ENCODE peak calls at places on chromosomes 5 and 9, in eight cellular contexts. One of them, this sample, is unnamed.

GRCh38 chr5:176741566-176742211 is 68.7 kb upstream of the UNC5A start:
- DNase-seq in glutamatergic neuron: no peak
- DNase-seq in nephron progenitor cell: no peak
- DNase-seq in uterus: no peak
- DNase-seq in cardiac muscle cell: no peak
- DNase-seq in GM06990: no peak
- DNase-seq in AG09309: no peak
- DNase-seq in kidney epithelial cell: no peak
- DNase-seq in this sample: no peak

GRCh38 chr9:91395106-91395552 is 28.5 kb downstream of the NFIL3 start:
- DNase-seq in glutamatergic neuron: no peak
- DNase-seq in nephron progenitor cell: no peak
- DNase-seq in uterus: no peak
- DNase-seq in cardiac muscle cell: peak; percentile 83
- DNase-seq in GM06990: no peak
- DNase-seq in AG09309: no peak
- DNase-seq in kidney epithelial cell: no peak
- DNase-seq in this sample: no peak

GRCh38 chr5:133357758-133358157 is 254.6 kb downstream of the FSTL4 start:
- DNase-seq in glutamatergic neuron: no peak
- DNase-seq in nephron progenitor cell: no peak
- DNase-seq in uterus: no peak
- DNase-seq in cardiac muscle cell: no peak
- DNase-seq in GM06990: no peak
- DNase-seq in AG09309: no peak
- DNase-seq in kidney epithelial cell: no peak
- DNase-seq in this sample: no peak

GRCh38 chr5:163968651-163969050 is 463.2 kb downstream of the MAT2B start:
- DNase-seq in glutamatergic neuron: no peak
- DNase-seq in nephron progenitor cell: no peak
- DNase-seq in uterus: no peak
- DNase-seq in cardiac muscle cell: no peak
- DNase-seq in GM06990: no peak
- DNase-seq in AG09309: no peak
- DNase-seq in kidney epithelial cell: no peak
- DNase-seq in this sample: no peak

GRCh38 chr5:84384604-84385575 is at the start of gene EDIL3:
- DNase-seq in glutamatergic neuron: peak; percentile 77
- DNase-seq in nephron progenitor cell: peak; percentile 82
- DNase-seq in uterus: peak; percentile 39
- DNase-seq in cardiac muscle cell: peak; percentile 75
- DNase-seq in GM06990: peak; percentile 1
- DNase-seq in AG09309: no peak
- DNase-seq in kidney epithelial cell: no peak
- DNase-seq in this sample: peak; percentile 53

GRCh38 chr9:135711411-135711810 is 9.4 kb downstream of the KCNT1 start:
- DNase-seq in glutamatergic neuron: no peak
- DNase-seq in nephron progenitor cell: no peak
- DNase-seq in uterus: no peak
- DNase-seq in cardiac muscle cell: no peak
- DNase-seq in GM06990: no peak
- DNase-seq in AG09309: no peak
- DNase-seq in kidney epithelial cell: no peak
- DNase-seq in this sample: no peak

GRCh38 chr9:78577507-78577906 is 280.6 kb downstream of the PSAT1 start:
- DNase-seq in glutamatergic neuron: no peak
- DNase-seq in nephron progenitor cell: no peak
- DNase-seq in uterus: no peak
- DNase-seq in cardiac muscle cell: no peak
- DNase-seq in GM06990: no peak
- DNase-seq in AG09309: no peak
- DNase-seq in kidney epithelial cell: no peak
- DNase-seq in this sample: no peak

GRCh38 chr9:107484117-107484723 is 5.3 kb downstream of the KLF4 start:
- DNase-seq in glutamatergic neuron: no peak
- DNase-seq in nephron progenitor cell: no peak
- DNase-seq in uterus: no peak
- DNase-seq in cardiac muscle cell: peak; percentile 90
- DNase-seq in GM06990: no peak
- DNase-seq in AG09309: peak; percentile 66
- DNase-seq in kidney epithelial cell: no peak
- DNase-seq in this sample: peak; percentile 18

GRCh38 chr5:124860271-124860670 is 113.8 kb upstream of the ZNF608 start:
- DNase-seq in glutamatergic neuron: no peak
- DNase-seq in nephron progenitor cell: no peak
- DNase-seq in uterus: no peak
- DNase-seq in cardiac muscle cell: no peak
- DNase-seq in GM06990: no peak
- DNase-seq in AG09309: no peak
- DNase-seq in kidney epithelial cell: no peak
- DNase-seq in this sample: no peak

GRCh38 chr5:134153241-134153640 is 23.5 kb downstream of the SKP1 start:
- DNase-seq in glutamatergic neuron: no peak
- DNase-seq in nephron progenitor cell: no peak
- DNase-seq in uterus: no peak
- DNase-seq in cardiac muscle cell: no peak
- DNase-seq in GM06990: no peak
- DNase-seq in AG09309: no peak
- DNase-seq in kidney epithelial cell: no peak
- DNase-seq in this sample: no peak

GRCh38 chr5:109558952-109559351 is 130.8 kb upstream of the MAN2A1 start:
- DNase-seq in glutamatergic neuron: no peak
- DNase-seq in nephron progenitor cell: no peak
- DNase-seq in uterus: no peak
- DNase-seq in cardiac muscle cell: peak; percentile 11
- DNase-seq in GM06990: no peak
- DNase-seq in AG09309: no peak
- DNase-seq in kidney epithelial cell: no peak
- DNase-seq in this sample: no peak

GRCh38 chr9:129570450-129571297 is 50.2 kb downstream of the C9orf50 start:
- DNase-seq in glutamatergic neuron: no peak
- DNase-seq in nephron progenitor cell: no peak
- DNase-seq in uterus: peak; percentile 78
- DNase-seq in cardiac muscle cell: peak; percentile 87
- DNase-seq in GM06990: no peak
- DNase-seq in AG09309: peak; percentile 78
- DNase-seq in kidney epithelial cell: no peak
- DNase-seq in this sample: no peak

GRCh38 chr9:94533155-94533554 is 21.7 kb upstream of the PCAT7 start:
- DNase-seq in glutamatergic neuron: no peak
- DNase-seq in nephron progenitor cell: no peak
- DNase-seq in uterus: no peak
- DNase-seq in cardiac muscle cell: no peak
- DNase-seq in GM06990: no peak
- DNase-seq in AG09309: no peak
- DNase-seq in kidney epithelial cell: no peak
- DNase-seq in this sample: no peak

GRCh38 chr5:178786424-178786823 is 56.0 kb upstream of the ZNF354A start:
- DNase-seq in glutamatergic neuron: no peak
- DNase-seq in nephron progenitor cell: no peak
- DNase-seq in uterus: no peak
- DNase-seq in cardiac muscle cell: no peak
- DNase-seq in GM06990: no peak
- DNase-seq in AG09309: no peak
- DNase-seq in kidney epithelial cell: no peak
- DNase-seq in this sample: no peak

GRCh38 chr9:38198140-38198539 is 129.1 kb upstream of the SHB start:
- DNase-seq in glutamatergic neuron: no peak
- DNase-seq in nephron progenitor cell: no peak
- DNase-seq in uterus: no peak
- DNase-seq in cardiac muscle cell: no peak
- DNase-seq in GM06990: no peak
- DNase-seq in AG09309: no peak
- DNase-seq in kidney epithelial cell: no peak
- DNase-seq in this sample: no peak

GRCh38 chr5:174307031-174307408 is 261.5 kb downstream of the NSG2 start:
- DNase-seq in glutamatergic neuron: peak; percentile 45
- DNase-seq in nephron progenitor cell: no peak
- DNase-seq in uterus: no peak
- DNase-seq in cardiac muscle cell: no peak
- DNase-seq in GM06990: no peak
- DNase-seq in AG09309: no peak
- DNase-seq in kidney epithelial cell: no peak
- DNase-seq in this sample: no peak

GRCh38 chr5:104179057-104179456 is 616.5 kb upstream of the NUDT12 start:
- DNase-seq in glutamatergic neuron: no peak
- DNase-seq in nephron progenitor cell: peak; percentile 3
- DNase-seq in uterus: no peak
- DNase-seq in cardiac muscle cell: peak; percentile 66
- DNase-seq in GM06990: no peak
- DNase-seq in AG09309: peak; percentile 14
- DNase-seq in kidney epithelial cell: no peak
- DNase-seq in this sample: no peak
- TF ChIP-seq CTCF in glutamatergic neuron: peak; percentile 58
- TF ChIP-seq CTCF in nephron progenitor cell: no peak
- TF ChIP-seq CTCF in uterus: no peak
- TF ChIP-seq CTCF in cardiac muscle cell: peak; percentile 45
- TF ChIP-seq CTCF in GM06990: peak; percentile 51
- TF ChIP-seq CTCF in AG09309: peak; percentile 47
- TF ChIP-seq CTCF in kidney epithelial cell: peak; percentile 26
- TF ChIP-seq CTCF in this sample: peak; percentile 52

DNA sequence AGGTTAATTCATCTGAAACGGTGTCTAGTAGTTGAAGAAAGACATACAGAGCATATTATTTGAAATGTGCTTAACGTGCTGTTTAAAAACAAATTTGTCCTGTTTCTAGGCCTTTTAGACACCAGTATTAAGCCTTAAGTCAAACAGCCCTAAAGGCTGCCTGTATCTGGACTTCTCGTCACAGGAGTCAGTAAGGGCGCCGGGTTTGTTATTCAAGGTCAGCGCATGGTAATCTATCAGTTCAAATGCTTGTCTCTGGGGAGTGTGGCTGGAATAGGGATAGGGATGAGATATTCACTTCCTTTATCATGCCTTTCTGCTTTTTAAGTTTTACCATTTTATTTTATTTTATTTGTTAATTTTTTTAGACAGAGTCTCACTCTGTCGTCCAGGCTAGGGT is 9.4 kb upstream of the CNOT6 start:
- DNase-seq in glutamatergic neuron: no peak
- DNase-seq in nephron progenitor cell: no peak
- DNase-seq in uterus: no peak
- DNase-seq in cardiac muscle cell: no peak
- DNase-seq in GM06990: no peak
- DNase-seq in AG09309: no peak
- DNase-seq in kidney epithelial cell: no peak
- DNase-seq in this sample: no peak
- TF ChIP-seq CTCF in glutamatergic neuron: no peak
- TF ChIP-seq CTCF in nephron progenitor cell: no peak
- TF ChIP-seq CTCF in uterus: no peak
- TF ChIP-seq CTCF in cardiac muscle cell: no peak
- TF ChIP-seq CTCF in GM06990: no peak
- TF ChIP-seq CTCF in AG09309: no peak
- TF ChIP-seq CTCF in kidney epithelial cell: no peak
- TF ChIP-seq CTCF in this sample: no peak

DNA sequence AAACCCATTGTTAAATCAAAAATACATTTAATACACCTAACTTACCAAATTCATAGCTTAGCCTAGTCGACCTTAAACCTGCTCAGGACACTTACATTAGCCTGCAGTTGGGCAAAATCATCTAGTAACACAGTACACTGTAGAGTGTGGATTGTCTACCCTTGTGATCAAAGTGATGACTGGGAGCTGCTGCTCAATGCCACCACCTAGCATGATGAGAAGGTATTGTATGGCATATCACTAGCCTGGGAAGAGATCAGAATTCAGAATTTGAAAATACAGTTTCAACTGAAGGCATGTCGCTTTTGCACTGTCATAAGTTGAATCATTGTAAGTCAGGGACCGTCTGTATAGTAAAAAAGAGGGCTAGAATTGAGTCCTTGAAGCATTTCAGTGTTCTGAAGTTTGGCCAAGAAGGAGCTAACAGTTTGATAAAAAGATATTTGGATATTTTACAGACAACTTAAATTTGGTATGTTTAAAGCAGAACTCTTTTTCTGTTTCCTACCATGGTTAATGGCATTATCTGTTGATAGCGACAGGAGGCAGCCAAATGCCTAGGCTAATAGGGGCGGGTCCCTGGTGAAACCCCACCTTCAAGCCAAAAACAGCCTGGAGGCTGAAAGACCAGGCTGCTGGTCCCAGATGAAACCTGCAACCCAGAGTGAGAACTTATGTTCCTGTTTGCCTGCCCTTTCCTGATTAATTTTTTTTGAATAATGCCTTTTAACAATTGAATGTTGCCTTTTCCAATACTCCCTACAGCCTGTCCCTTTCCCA is 23.0 kb downstream of the SMIM15 start:
- DNase-seq in glutamatergic neuron: no peak
- DNase-seq in nephron progenitor cell: no peak
- DNase-seq in uterus: no peak
- DNase-seq in cardiac muscle cell: peak; percentile 7
- DNase-seq in GM06990: no peak
- DNase-seq in AG09309: no peak
- DNase-seq in kidney epithelial cell: no peak
- DNase-seq in this sample: no peak
- TF ChIP-seq CTCF in glutamatergic neuron: no peak
- TF ChIP-seq CTCF in nephron progenitor cell: no peak
- TF ChIP-seq CTCF in uterus: no peak
- TF ChIP-seq CTCF in cardiac muscle cell: peak; percentile 29
- TF ChIP-seq CTCF in GM06990: peak; percentile 40
- TF ChIP-seq CTCF in AG09309: peak; percentile 54
- TF ChIP-seq CTCF in kidney epithelial cell: peak; percentile 34
- TF ChIP-seq CTCF in this sample: peak; percentile 36

GRCh38 chr5:1846583-1846982 is 36.1 kb downstream of the IRX4 start:
- DNase-seq in glutamatergic neuron: no peak
- DNase-seq in nephron progenitor cell: no peak
- DNase-seq in uterus: no peak
- DNase-seq in cardiac muscle cell: no peak
- DNase-seq in GM06990: no peak
- DNase-seq in AG09309: no peak
- DNase-seq in kidney epithelial cell: no peak
- DNase-seq in this sample: no peak

GRCh38 chr5:1847056-1847455 is 35.7 kb downstream of the IRX4 start:
- DNase-seq in glutamatergic neuron: no peak
- DNase-seq in nephron progenitor cell: no peak
- DNase-seq in uterus: no peak
- DNase-seq in cardiac muscle cell: no peak
- DNase-seq in GM06990: no peak
- DNase-seq in AG09309: no peak
- DNase-seq in kidney epithelial cell: no peak
- DNase-seq in this sample: no peak

GRCh38 chr5:1844708-1845436 is 37.9 kb downstream of the IRX4 start:
- DNase-seq in glutamatergic neuron: no peak
- DNase-seq in nephron progenitor cell: no peak
- DNase-seq in uterus: no peak
- DNase-seq in cardiac muscle cell: no peak
- DNase-seq in GM06990: no peak
- DNase-seq in AG09309: no peak
- DNase-seq in kidney epithelial cell: no peak
- DNase-seq in this sample: no peak

GRCh38 chr5:1847611-1848010 is 35.1 kb downstream of the IRX4 start:
- DNase-seq in glutamatergic neuron: no peak
- DNase-seq in nephron progenitor cell: no peak
- DNase-seq in uterus: no peak
- DNase-seq in cardiac muscle cell: no peak
- DNase-seq in GM06990: no peak
- DNase-seq in AG09309: no peak
- DNase-seq in kidney epithelial cell: no peak
- DNase-seq in this sample: no peak

DNA sequence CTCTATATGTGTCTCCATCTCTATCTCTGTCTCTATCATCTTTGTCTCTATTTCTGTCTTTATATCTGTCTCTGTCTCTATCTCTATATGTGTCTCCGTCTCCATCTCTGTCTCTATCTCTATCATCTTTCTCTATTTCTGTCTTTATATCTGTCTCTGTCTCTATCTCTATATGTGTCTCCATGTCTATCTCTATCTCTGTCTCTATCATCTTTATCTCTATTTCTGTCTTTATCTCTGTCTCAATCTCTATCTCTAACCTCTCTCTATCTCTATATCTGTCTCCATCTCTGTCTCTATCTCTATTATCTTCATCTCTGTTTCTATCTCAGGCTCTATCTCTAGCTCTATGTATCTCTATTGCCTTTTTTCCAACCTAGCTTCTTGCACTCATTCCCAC is 37.0 kb downstream of the IRX4 start:
- DNase-seq in glutamatergic neuron: no peak
- DNase-seq in nephron progenitor cell: no peak
- DNase-seq in uterus: no peak
- DNase-seq in cardiac muscle cell: no peak
- DNase-seq in GM06990: no peak
- DNase-seq in AG09309: no peak
- DNase-seq in kidney epithelial cell: no peak
- DNase-seq in this sample: no peak
- TF ChIP-seq CTCF in glutamatergic neuron: no peak
- TF ChIP-seq CTCF in nephron progenitor cell: no peak
- TF ChIP-seq CTCF in uterus: no peak
- TF ChIP-seq CTCF in cardiac muscle cell: no peak
- TF ChIP-seq CTCF in GM06990: no peak
- TF ChIP-seq CTCF in AG09309: no peak
- TF ChIP-seq CTCF in kidney epithelial cell: no peak
- TF ChIP-seq CTCF in this sample: no peak